ENCODE peak calls at places on chromosomes 16 and 17, in five cellular contexts. One of them, this sample, is unnamed.

GRCh38 chr17:10265100-10265810 is 66.8 kb upstream of the GAS7 start:
- DNase-seq in colonic mucosa: no peak
- DNase-seq in GM23248: peak
- DNase-seq in adipocyte: peak
- DNase-seq in neural progenitor cell: no peak
- DNase-seq in this sample: no peak

GRCh38 chr16:53078247-53078646 is 23.5 kb downstream of the CHD9 start:
- DNase-seq in colonic mucosa: no peak
- DNase-seq in GM23248: no peak
- DNase-seq in adipocyte: no peak
- DNase-seq in neural progenitor cell: no peak
- DNase-seq in this sample: peak

GRCh38 chr16:23232806-23233205 is 50.3 kb downstream of the SCNN1G start:
- DNase-seq in colonic mucosa: peak
- DNase-seq in GM23248: no peak
- DNase-seq in adipocyte: no peak
- DNase-seq in neural progenitor cell: no peak
- DNase-seq in this sample: no peak

GRCh38 chr16:77300232-77300631 is 101.0 kb downstream of the SYCE1L start:
- DNase-seq in colonic mucosa: no peak
- DNase-seq in GM23248: no peak
- DNase-seq in adipocyte: no peak
- DNase-seq in neural progenitor cell: no peak
- DNase-seq in this sample: no peak

GRCh38 chr17:4986951-4987766 is at the start of gene CAMTA2:
- DNase-seq in colonic mucosa: peak
- DNase-seq in GM23248: peak
- DNase-seq in adipocyte: peak
- DNase-seq in neural progenitor cell: peak
- DNase-seq in this sample: peak

GRCh38 chr17:40264458-40265185 is 23.1 kb upstream of the CDC6 start:
- DNase-seq in colonic mucosa: no peak
- DNase-seq in GM23248: no peak
- DNase-seq in adipocyte: no peak
- DNase-seq in neural progenitor cell: no peak
- DNase-seq in this sample: no peak

GRCh38 chr17:50608700-50609375 is 25.8 kb upstream of the ABCC3 start:
- DNase-seq in colonic mucosa: no peak
- DNase-seq in GM23248: no peak
- DNase-seq in adipocyte: no peak
- DNase-seq in neural progenitor cell: peak
- DNase-seq in this sample: no peak

GRCh38 chr17:64387545-64388171 is 3.0 kb downstream of the PECAM1 start:
- DNase-seq in colonic mucosa: no peak
- DNase-seq in GM23248: no peak
- DNase-seq in adipocyte: no peak
- DNase-seq in neural progenitor cell: no peak
- DNase-seq in this sample: no peak

DNA sequence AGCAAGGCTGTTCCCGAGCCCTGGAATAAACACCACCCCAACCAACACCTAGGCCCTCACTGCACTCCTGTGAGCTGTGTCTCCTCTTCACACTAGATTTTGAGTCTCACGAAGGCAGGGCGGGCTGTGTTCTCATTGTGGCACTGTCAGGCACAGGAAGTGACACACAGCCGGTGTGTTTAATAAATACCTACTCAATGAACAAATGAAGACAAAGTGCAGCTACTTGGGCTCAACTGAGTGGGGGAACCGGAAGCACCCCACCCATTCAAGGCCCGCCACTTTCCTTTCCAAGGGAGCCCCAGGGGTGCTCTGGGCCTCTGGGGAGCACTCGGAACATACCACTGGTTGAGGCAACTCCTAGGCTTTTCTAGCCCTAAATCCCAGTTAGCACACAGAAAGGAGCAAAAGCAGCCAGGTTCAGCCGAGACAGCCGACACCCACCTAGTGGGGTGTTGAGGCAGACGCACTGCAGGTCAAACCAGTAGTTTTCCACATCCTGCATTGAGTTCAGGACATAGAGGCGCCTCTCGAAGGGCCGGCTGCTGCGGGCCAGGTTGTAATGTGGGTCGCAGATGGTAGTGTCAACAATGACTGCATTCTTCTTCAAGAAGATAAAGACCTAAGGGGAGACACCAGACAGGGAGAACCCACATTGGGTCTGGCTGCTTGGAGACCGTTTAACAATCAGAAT is 57.7 kb downstream of the GTF3C1 start:
- DNase-seq in colonic mucosa: no peak
- DNase-seq in GM23248: no peak
- DNase-seq in adipocyte: no peak
- DNase-seq in neural progenitor cell: no peak
- DNase-seq in this sample: no peak
- H3K9ac ChIP-seq in colonic mucosa: no peak
- H3K9ac ChIP-seq in GM23248: no peak
- H3K9ac ChIP-seq in adipocyte: no peak
- H3K9ac ChIP-seq in neural progenitor cell: no peak
- H3K9ac ChIP-seq in this sample: no peak

GRCh38 chr16:89002851-89003830 is 26.1 kb upstream of the CBFA2T3 start:
- DNase-seq in colonic mucosa: no peak
- DNase-seq in GM23248: no peak
- DNase-seq in adipocyte: no peak
- DNase-seq in neural progenitor cell: no peak
- DNase-seq in this sample: no peak
- H3K9ac ChIP-seq in colonic mucosa: no peak
- H3K9ac ChIP-seq in GM23248: no peak
- H3K9ac ChIP-seq in adipocyte: no peak
- H3K9ac ChIP-seq in neural progenitor cell: no peak
- H3K9ac ChIP-seq in this sample: no peak

GRCh38 chr17:80859004-80859941 is 132.4 kb upstream of the CHMP6 start:
- DNase-seq in colonic mucosa: peak
- DNase-seq in GM23248: peak
- DNase-seq in adipocyte: peak
- DNase-seq in neural progenitor cell: peak
- DNase-seq in this sample: no peak
- H3K9ac ChIP-seq in colonic mucosa: no peak
- H3K9ac ChIP-seq in GM23248: peak
- H3K9ac ChIP-seq in adipocyte: peak
- H3K9ac ChIP-seq in neural progenitor cell: no peak
- H3K9ac ChIP-seq in this sample: no peak

GRCh38 chr17:42411321-42411820 is 11.7 kb downstream of the CAVIN1 start:
- DNase-seq in colonic mucosa: no peak
- DNase-seq in GM23248: peak
- DNase-seq in adipocyte: no peak
- DNase-seq in neural progenitor cell: no peak
- DNase-seq in this sample: no peak
- H3K9ac ChIP-seq in colonic mucosa: peak
- H3K9ac ChIP-seq in GM23248: peak
- H3K9ac ChIP-seq in adipocyte: peak
- H3K9ac ChIP-seq in neural progenitor cell: no peak
- H3K9ac ChIP-seq in this sample: no peak

DNA sequence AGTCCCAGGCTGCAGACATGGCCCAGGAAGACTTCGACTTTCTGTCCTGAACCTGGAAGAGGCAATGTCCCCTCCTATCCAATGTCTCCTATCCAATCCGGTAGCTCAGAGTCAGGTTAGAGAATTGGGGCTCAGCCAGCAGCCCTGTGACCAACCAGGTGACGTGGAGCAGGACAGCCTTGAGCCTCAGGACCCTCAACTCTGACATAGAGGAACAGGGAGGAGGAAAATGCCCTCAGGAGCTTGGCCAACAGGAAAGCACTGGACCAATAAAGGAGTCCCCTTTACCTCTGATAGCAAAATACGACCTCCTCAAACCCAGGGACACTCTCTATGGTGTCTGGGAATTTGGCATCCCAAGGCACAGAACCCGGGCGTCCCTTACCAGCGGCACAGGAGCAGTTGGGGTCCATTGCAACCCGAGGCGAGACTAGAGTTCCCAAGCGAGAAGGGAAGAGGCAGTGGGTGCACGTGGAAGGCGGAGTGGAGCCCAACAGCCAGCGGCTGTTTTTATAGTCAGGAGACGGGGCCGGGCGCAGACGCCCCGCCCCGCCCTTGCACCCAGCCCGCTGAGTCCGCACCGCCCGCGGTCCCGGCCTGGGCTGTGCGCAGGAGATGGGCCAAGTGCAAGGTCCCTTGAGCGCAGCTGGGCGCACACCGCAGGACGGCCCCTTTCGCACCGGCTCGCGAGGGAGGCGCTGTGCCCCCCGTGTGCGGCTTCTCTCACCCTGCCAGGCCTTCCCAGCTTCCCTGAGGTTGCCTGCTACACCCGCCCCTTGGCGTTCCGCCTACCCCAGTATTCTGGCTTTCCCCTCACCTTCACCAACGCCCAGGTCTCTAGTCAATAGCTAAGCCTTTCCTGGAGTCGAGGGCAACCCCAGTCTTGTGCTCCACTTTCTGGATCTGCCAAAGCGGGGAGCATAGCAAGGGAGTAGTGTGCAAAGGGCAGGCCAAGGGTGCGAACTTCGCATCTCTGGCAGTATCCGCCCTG is at the start of gene MT1G:
- DNase-seq in colonic mucosa: peak
- DNase-seq in GM23248: peak
- DNase-seq in adipocyte: peak
- DNase-seq in neural progenitor cell: no peak
- DNase-seq in this sample: no peak
- H3K9ac ChIP-seq in colonic mucosa: peak
- H3K9ac ChIP-seq in GM23248: no peak
- H3K9ac ChIP-seq in adipocyte: no peak
- H3K9ac ChIP-seq in neural progenitor cell: no peak
- H3K9ac ChIP-seq in this sample: no peak

GRCh38 chr17:75033346-75034235 is 13.2 kb downstream of the ATP5PD start:
- DNase-seq in colonic mucosa: peak
- DNase-seq in GM23248: peak
- DNase-seq in adipocyte: peak
- DNase-seq in neural progenitor cell: peak
- DNase-seq in this sample: peak
- H3K9ac ChIP-seq in colonic mucosa: peak
- H3K9ac ChIP-seq in GM23248: peak
- H3K9ac ChIP-seq in adipocyte: peak
- H3K9ac ChIP-seq in neural progenitor cell: no peak
- H3K9ac ChIP-seq in this sample: peak

DNA sequence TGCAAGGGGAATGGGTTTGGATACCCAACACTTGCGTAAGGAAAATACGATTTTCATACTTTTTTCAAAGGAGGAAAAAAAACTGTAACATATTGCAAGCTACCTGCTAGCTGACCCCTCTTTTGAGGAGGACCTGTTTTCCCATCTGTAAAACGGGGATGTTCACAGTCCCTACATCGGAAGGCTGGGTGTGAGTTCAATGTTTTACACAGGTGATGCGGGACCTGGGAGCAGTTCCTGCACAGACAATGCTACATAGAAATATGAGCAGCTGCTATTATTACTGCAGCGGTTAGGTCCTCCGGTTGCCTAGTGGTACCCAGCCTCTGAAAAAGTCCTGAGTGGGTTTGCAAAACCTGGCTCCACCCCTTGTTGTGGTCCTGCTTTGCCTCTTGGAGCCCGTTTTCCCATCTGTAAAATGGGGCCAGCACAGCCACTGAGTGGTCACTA is 3.5 kb downstream of the SOCS1 start:
- DNase-seq in colonic mucosa: no peak
- DNase-seq in GM23248: no peak
- DNase-seq in adipocyte: no peak
- DNase-seq in neural progenitor cell: no peak
- DNase-seq in this sample: no peak
- H3K9ac ChIP-seq in colonic mucosa: no peak
- H3K9ac ChIP-seq in GM23248: no peak
- H3K9ac ChIP-seq in adipocyte: no peak
- H3K9ac ChIP-seq in neural progenitor cell: no peak
- H3K9ac ChIP-seq in this sample: no peak

GRCh38 chr17:45289316-45290268 is 27.2 kb downstream of the MAP3K14 start:
- DNase-seq in colonic mucosa: no peak
- DNase-seq in GM23248: no peak
- DNase-seq in adipocyte: no peak
- DNase-seq in neural progenitor cell: no peak
- DNase-seq in this sample: no peak
- H3K9ac ChIP-seq in colonic mucosa: no peak
- H3K9ac ChIP-seq in GM23248: no peak
- H3K9ac ChIP-seq in adipocyte: no peak
- H3K9ac ChIP-seq in neural progenitor cell: no peak
- H3K9ac ChIP-seq in this sample: no peak